ENCODE peak calls at places on chromosomes 6 and 20, in four cellular contexts. S is aorta, X is lung, Q is cardiac muscle cell. E is an unnamed sample. For H3K4me1, the result is how much of the 10 kb centered on the place peaks cover.

GRCh38 chr6:13733178-13733851 is 21.7 kb upstream of the RANBP9 start:
- DNase-seq in S (no peak), X (peak), Q (no peak), E (peak)

GRCh38 chr6:37816599-37817375 is 2.7 kb upstream of the ZFAND3 start:
- DNase-seq in S (no peak), X (no peak), Q (no peak), E (peak)

GRCh38 chr6:69936674-69937363 is 70.5 kb downstream of the COL19A1 start:
- DNase-seq in S (no peak), X (no peak), Q (peak), E (peak)

GRCh38 chr6:116515141-116515540 is 3.7 kb downstream of the CALHM5 start:
- DNase-seq in S (no peak), X (no peak), Q (no peak), E (no peak)

GRCh38 chr6:20353134-20353533 is 48.5 kb upstream of the E2F3 start:
- DNase-seq in S (no peak), X (no peak), Q (no peak), E (no peak)

GRCh38 chr6:113978084-113978675 is 7.2 kb upstream of the HDAC2 start:
- DNase-seq in S (no peak), X (no peak), Q (no peak), E (no peak)

GRCh38 chr6:49676671-49677281 is 36.6 kb downstream of the CRISP2 start:
- DNase-seq in S (no peak), X (no peak), Q (no peak), E (peak)

GRCh38 chr6:94215614-94216013 is 796.3 kb upstream of the EPHA7 start:
- DNase-seq in S (no peak), X (no peak), Q (no peak), E (no peak)

GRCh38 chr6:96058094-96058493 is 42.3 kb downstream of the FUT9 start:
- DNase-seq in S (no peak), X (no peak), Q (no peak), E (no peak)

GRCh38 chr6:25769983-25770382 is 15.4 kb downstream of the SLC17A4 start:
- DNase-seq in S (no peak), X (peak), Q (no peak), E (no peak)

GRCh38 chr6:112172540-112172939 is 81.8 kb downstream of the LAMA4 start:
- DNase-seq in S (no peak), X (no peak), Q (peak), E (no peak)

GRCh38 chr6:40274058-40274457 is 313.1 kb downstream of the LRFN2 start:
- DNase-seq in S (no peak), X (no peak), Q (no peak), E (peak)

GRCh38 chr6:104771258-104771832 is 88.4 kb downstream of the HACE1 start:
- DNase-seq in S (no peak), X (no peak), Q (peak), E (peak)

GRCh38 chr20:661474-662288 is 8.7 kb upstream of the SRXN1 start:
- DNase-seq in S (no peak), X (no peak), Q (no peak), E (no peak)

GRCh38 chr20:2342243-2342642 is 38.5 kb upstream of the TGM6 start:
- DNase-seq in S (no peak), X (no peak), Q (no peak), E (no peak)

DNA sequence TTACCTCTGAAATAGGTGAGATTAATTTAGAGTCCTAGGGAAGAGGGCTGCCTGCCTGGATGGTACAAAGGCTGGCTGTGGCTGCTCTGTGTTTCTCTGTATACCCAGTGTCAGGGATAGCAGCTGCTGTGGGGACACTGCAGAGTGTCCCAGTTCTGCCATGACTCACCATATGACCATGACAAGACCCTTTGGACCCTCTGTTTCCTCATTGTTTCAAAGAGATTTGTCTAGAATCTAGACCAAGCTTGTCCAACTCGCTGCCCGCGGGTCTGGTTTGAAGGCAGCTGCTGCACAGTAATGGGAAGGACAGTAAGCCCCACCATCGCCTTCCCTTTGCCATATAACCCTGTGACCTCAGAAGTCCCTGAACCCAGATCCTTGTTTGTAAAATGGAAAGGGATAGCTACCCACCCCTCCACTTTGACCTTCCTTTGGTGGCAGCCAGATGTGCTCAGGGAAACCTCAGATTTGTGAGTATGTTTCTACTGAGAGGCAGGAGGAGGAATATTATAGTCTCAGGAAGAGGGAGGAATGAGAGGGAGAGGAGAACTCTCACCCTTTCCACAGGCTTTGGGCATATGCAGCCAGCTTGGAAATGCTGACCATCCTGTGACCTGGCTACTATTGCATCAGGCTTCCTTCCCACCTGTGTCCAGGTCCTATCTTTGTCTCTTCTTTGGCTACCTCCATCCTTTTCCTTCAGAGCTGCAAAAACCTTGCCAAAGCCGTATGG is 14.0 kb downstream of the PLCG1 start:
- DNase-seq in S (no peak), X (no peak), Q (no peak), E (no peak)
- H3K4me1 ChIP-seq in S (under half), X (half or more), Q (under half), E (under half)

GRCh38 chr6:158011478-158011920 is 29.8 kb downstream of the SYNJ2 start:
- DNase-seq in S (no peak), X (no peak), Q (no peak), E (no peak)

GRCh38 chr6:158009935-158010585 is 28.4 kb downstream of the SYNJ2 start:
- DNase-seq in S (peak), X (no peak), Q (no peak), E (no peak)

GRCh38 chr6:158006821-158007570 is 25.3 kb downstream of the SYNJ2 start:
- DNase-seq in S (no peak), X (no peak), Q (no peak), E (no peak)

GRCh38 chr6:158010591-158011477 is 29.2 kb downstream of the SYNJ2 start:
- DNase-seq in S (peak), X (no peak), Q (no peak), E (no peak)

DNA sequence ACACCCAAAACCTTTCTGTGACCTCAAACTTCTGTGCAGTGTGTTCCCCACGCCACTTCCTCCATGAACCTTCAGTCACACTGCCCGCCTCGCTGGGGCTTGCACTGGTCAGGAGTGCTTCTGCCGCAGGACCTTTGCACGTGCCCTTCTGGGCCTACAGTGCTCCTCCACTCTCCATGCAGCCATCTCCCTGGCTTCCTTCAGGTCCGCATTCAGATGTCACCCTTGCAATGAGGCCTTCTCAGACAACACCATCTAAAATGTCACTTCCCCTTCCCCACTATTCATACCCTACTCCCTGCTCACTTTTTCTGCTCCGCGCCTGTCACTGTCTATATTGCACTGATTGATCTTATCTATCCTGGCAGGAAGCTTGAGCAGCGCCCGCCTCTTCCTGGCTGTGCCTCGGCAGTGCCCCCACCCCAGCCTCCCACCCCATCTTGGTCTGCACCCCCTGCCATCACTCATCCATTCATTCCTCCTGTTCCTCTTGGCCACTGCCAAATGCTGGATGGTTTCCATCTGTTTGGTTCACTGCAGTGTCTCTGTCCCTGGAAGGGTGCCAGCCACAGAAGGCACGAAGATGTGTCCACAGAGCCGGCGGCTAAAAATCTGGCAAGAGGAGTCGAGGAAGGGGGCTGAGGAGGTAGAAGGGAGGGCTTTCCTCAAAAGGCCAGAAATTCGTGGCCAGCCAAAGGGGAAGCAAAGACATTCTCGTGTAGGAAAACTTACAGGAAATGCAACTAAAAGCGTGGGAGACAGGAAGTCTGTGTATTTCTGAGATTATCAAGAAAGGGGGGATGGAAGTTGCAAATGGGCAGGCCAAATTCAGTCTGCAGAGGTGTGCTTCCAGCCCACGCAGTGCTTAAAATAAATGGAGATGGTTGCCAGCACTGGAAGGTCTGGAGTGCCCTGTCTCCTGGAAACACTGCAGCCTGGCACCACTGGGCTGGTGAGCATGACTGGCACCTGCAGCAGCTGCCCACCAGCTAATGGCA is 27.5 kb downstream of the SYNJ2 start:
- DNase-seq in S (peak), X (no peak), Q (no peak), E (peak)
- H3K4me3 ChIP-seq in S (no peak), X (no peak), Q (no peak), E (no peak)

GRCh38 chr20:57901526-57901925 is 191.7 kb upstream of the PMEPA1 start:
- DNase-seq in S (peak), X (no peak), Q (no peak), E (no peak)
- H3K4me1 ChIP-seq in S (under half), X (under half), Q (under half), E (under half)

DNA sequence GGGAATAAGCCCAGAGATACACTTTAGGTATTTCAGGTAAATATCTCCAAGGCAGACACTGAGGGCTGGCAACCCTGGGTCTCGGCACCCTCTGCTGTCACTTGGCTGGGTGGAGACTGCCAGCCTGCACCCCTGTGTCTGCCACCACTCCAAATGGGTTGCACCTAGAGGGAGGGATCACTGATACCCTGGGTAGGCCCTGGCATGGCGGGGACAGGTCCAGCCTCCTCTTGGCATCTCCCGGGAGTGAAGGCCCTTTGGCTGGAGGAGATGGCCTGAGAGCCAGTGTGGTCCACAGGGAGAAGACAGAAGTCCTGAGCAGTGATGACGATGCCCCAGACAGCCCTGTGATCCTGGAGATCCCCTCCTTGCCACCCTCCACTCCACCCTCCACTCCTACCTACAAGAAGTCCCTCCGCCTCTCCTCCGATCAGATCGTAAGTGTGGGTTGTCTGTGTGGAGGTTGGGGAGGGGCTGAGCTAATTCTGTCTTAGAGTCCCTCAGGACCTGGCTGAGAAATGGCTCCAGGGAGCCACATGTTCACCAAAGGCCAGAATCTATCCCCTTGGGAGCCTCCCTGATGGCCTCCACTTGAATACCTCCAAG is 10.9 kb downstream of the EMILIN3 start:
- DNase-seq in S (no peak), X (no peak), Q (no peak), E (no peak)
- H3K4me3 ChIP-seq in S (no peak), X (no peak), Q (no peak), E (no peak)

GRCh38 chr20:8505817-8506216 is 373.8 kb downstream of the PLCB1 start:
- DNase-seq in S (no peak), X (no peak), Q (no peak), E (no peak)
- H3K4me1 ChIP-seq in S (under half), X (under half), Q (under half), E (under half)

GRCh38 chr6:10521104-10521808 is at the start of gene GCNT2:
- DNase-seq in S (no peak), X (peak), Q (peak), E (peak)

GRCh38 chr6:10516953-10517352 is 4.2 kb upstream of the GCNT2 start:
- DNase-seq in S (no peak), X (no peak), Q (no peak), E (no peak)

GRCh38 chr6:10520468-10520867 is 683 bp upstream of the GCNT2 start:
- DNase-seq in S (no peak), X (no peak), Q (no peak), E (no peak)

GRCh38 chr6:10522929-10523573 is 1.9 kb downstream of the GCNT2 start:
- DNase-seq in S (no peak), X (no peak), Q (peak), E (no peak)

DNA sequence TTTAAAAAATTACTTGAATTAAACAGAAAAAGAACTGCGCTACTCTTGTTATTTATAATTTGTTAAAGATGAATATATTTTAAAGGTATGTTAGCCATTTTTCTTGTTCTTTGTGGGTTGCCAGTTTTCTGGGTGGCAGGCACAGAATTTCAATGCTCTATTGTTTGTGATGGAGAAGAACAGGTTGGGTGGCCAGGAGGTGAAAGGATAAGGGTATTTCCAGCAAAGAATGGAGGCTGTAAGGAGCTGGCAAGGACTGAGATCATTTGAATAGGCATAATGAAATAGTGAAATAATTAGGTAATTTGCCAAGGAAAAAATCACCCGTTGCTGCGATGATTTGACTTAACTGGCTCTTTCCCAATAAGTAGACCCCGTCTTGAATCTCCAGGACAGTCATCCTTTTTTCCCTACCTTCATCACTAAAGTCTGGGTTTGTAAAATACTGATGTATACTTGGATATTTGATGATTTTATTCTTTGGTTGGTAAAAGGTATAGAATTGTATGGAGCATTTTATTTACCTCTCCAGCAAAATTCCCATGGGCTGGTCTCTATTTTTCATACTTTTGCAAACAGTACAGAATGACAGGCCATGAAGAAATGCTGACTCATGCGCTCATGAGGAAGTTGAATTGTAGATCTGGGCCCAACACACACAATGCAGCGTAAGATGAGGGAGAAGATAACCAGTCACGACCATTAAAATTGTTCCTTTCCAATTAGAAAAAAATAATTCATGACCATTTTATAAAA is 2.5 kb upstream of the GCNT2 start:
- DNase-seq in S (no peak), X (no peak), Q (no peak), E (peak)
- H3K4me3 ChIP-seq in S (no peak), X (no peak), Q (no peak), E (no peak)

GRCh38 chr6:11069760-11070159 is 23.9 kb upstream of the SMIM13 start:
- DNase-seq in S (no peak), X (no peak), Q (no peak), E (no peak)

GRCh38 chr6:11065436-11066202 is 21.5 kb upstream of the ELOVL2 start:
- DNase-seq in S (no peak), X (no peak), Q (no peak), E (no peak)

GRCh38 chr6:11066505-11067347 is 22.6 kb upstream of the ELOVL2 start:
- DNase-seq in S (no peak), X (no peak), Q (no peak), E (no peak)

GRCh38 chr6:11064836-11065235 is 20.7 kb upstream of the ELOVL2 start:
- DNase-seq in S (no peak), X (no peak), Q (no peak), E (no peak)

GRCh38 chr6:11067348-11067747 is 23.2 kb upstream of the ELOVL2 start:
- DNase-seq in S (no peak), X (no peak), Q (no peak), E (no peak)
- H3K4me1 ChIP-seq in S (under half), X (under half), Q (under half), E (under half)